ENCODE peak calls at places on chromosomes 7 and 10, in ten cellular contexts. Y is GOT3; D is activated CD4-positive, alpha-beta T cell treated with anti-CD3 and anti-CD28 coated beads, Interleukin-2, amount 10 ng/mL, durations not matched to agents 7 days and 5 days; L is AG08395; C is naive B cell; I is neural crest cell; W is stimulated activated naive CD4-positive, alpha-beta T cell treated with Interleukin-2 at 50 U/mL for 16 hours; T is GM23248; J is A549; Z is AG09319. O is an unnamed sample.

GRCh38 chr10:106185991-106186390 is 978.5 kb downstream of the SORCS1 start:
- DNase-seq in D (no peak), W (no peak), J (no peak), L (no peak), Y (no peak), I (no peak), T (peak), C (no peak), Z (peak), O (no peak)

GRCh38 chr7:74343281-74344127 is 54.3 kb downstream of the CLIP2 start:
- DNase-seq in I (no peak), L (peak), Z (peak), W (no peak), C (no peak), T (peak), J (peak), Y (no peak), D (no peak), O (no peak)

GRCh38 chr10:11555556-11555955 is 55.9 kb downstream of the USP6NL start:
- DNase-seq in D (no peak), Y (no peak), W (no peak), J (no peak), I (no peak), T (no peak), C (no peak), Z (no peak), L (no peak), O (no peak)

GRCh38 chr7:146000882-146001281 is 115.7 kb upstream of the CNTNAP2 start:
- DNase-seq in J (no peak), I (no peak), Y (no peak), L (no peak), D (no peak), C (no peak), W (no peak), Z (no peak), T (no peak), O (no peak)

GRCh38 chr10:124156524-124157225 is 63.3 kb upstream of the CHST15 start:
- DNase-seq in D (no peak), Y (no peak), J (no peak), Z (no peak), I (no peak), L (no peak), C (no peak), T (no peak), W (no peak), O (peak)

GRCh38 chr7:151940048-151940845 is 16.0 kb upstream of the GALNTL5 start:
- DNase-seq in T (peak), D (no peak), Y (no peak), W (no peak), Z (no peak), C (no peak), L (peak), I (no peak), J (no peak), O (no peak)

GRCh38 chr10:126063353-126063791 is 167.0 kb downstream of the FANK1 start:
- DNase-seq in J (no peak), L (peak), Z (peak), Y (peak), D (no peak), C (no peak), W (no peak), T (peak), I (no peak), O (no peak)

GRCh38 chr10:72886596-72887522 is 6.7 kb upstream of the OIT3 start:
- DNase-seq in J (no peak), T (no peak), D (no peak), C (no peak), I (no peak), L (no peak), W (no peak), Z (no peak), Y (no peak), O (no peak)

GRCh38 chr10:95304976-95305375 is 14.2 kb upstream of the PDLIM1 start:
- DNase-seq in Z (no peak), J (no peak), C (no peak), L (no peak), I (no peak), W (no peak), D (no peak), Y (no peak), T (no peak), O (no peak)

GRCh38 chr7:157556339-157556944 is 219.6 kb downstream of the DNAJB6 start:
- DNase-seq in C (no peak), J (no peak), Y (no peak), L (no peak), Z (no peak), W (no peak), T (no peak), I (no peak), D (no peak), O (peak)

GRCh38 chr10:30058111-30058510 is 1.3 kb downstream of the JCAD start:
- DNase-seq in I (no peak), Y (no peak), W (no peak), L (no peak), T (no peak), Z (no peak), J (no peak), D (no peak), C (no peak), O (no peak)

GRCh38 chr7:85673881-85674280 is 487.0 kb upstream of the SEMA3D start:
- DNase-seq in I (no peak), L (no peak), Y (no peak), Z (no peak), T (peak), J (no peak), W (no peak), C (no peak), D (no peak), O (no peak)

GRCh38 chr10:123579675-123580074 is 86.5 kb upstream of the GPR26 start:
- DNase-seq in Z (no peak), L (no peak), I (no peak), Y (no peak), J (no peak), W (no peak), D (no peak), T (no peak), C (no peak), O (no peak)

GRCh38 chr7:41010967-41011366 is 691.9 kb downstream of the INHBA start:
- DNase-seq in Y (no peak), T (peak), D (no peak), J (no peak), L (peak), W (no peak), C (no peak), I (no peak), Z (peak), O (no peak)

GRCh38 chr7:22801907-22802306 is 20.7 kb downstream of the TOMM7 start:
- DNase-seq in J (no peak), L (no peak), D (no peak), Z (no peak), I (no peak), Y (no peak), C (no peak), T (no peak), W (no peak), O (peak)

GRCh38 chr10:116440330-116441030 is 12.8 kb downstream of the PNLIPRP3 start:
- DNase-seq in W (no peak), Y (no peak), T (no peak), J (no peak), D (no peak), C (no peak), I (no peak), Z (no peak), L (no peak), O (no peak)

GRCh38 chr10:128032466-128032865 is 93.8 kb downstream of the MKI67 start:
- DNase-seq in T (no peak), Z (no peak), I (no peak), C (no peak), D (no peak), Y (no peak), L (no peak), W (no peak), J (no peak), O (no peak)

GRCh38 chr10:2980791-2981360 is 86.5 kb upstream of the PFKP start:
- DNase-seq in L (peak), W (no peak), D (no peak), Y (no peak), Z (no peak), T (peak), C (no peak), I (no peak), J (no peak), O (no peak)

GRCh38 chr10:75294031-75294437 is 58.3 kb upstream of the COMTD1 start:
- DNase-seq in C (no peak), W (no peak), D (no peak), I (no peak), Y (no peak), J (no peak), L (peak), T (peak), Z (no peak), O (no peak)

GRCh38 chr7:33061282-33061928 is 1.2 kb downstream of the NT5C3A start:
- DNase-seq in J (no peak), C (no peak), Z (no peak), T (peak), I (no peak), W (no peak), L (no peak), Y (no peak), D (no peak), O (no peak)

GRCh38 chr10:29304259-29305030 is 15.6 kb downstream of the LYZL1 start:
- DNase-seq in D (peak), T (peak), C (peak), J (peak), I (peak), L (peak), Y (peak), W (no peak), Z (peak), O (peak)

GRCh38 chr10:86689146-86689545 is 20.8 kb downstream of the LDB3 start:
- DNase-seq in D (no peak), T (no peak), Z (no peak), C (no peak), I (no peak), Y (no peak), W (no peak), J (no peak), L (no peak), O (no peak)

GRCh38 chr10:70832852-70833542 is 17.2 kb downstream of the SGPL1 start:
- DNase-seq in Z (no peak), I (no peak), L (peak), J (no peak), Y (no peak), W (no peak), T (peak), C (no peak), D (no peak), O (no peak)

GRCh38 chr7:140990193-140990962 is 24.4 kb downstream of the MRPS33 start:
- DNase-seq in L (no peak), Y (no peak), I (no peak), C (no peak), D (no peak), Z (no peak), J (no peak), T (no peak), W (no peak), O (no peak)

O was measured in WTC11.